ENCODE peak calls at places on chromosomes 11 and 22, in six cellular contexts. M, A, H, P, L and I are unnamed samples.

GRCh38 chr11:21180194-21180593 is 510.8 kb downstream of the NELL1 start:
- DNase-seq in A (no peak), H (no peak), P (no peak), L (no peak), M (no peak), I (no peak)

GRCh38 chr11:125284209-125284608 is 119.7 kb downstream of the PKNOX2 start:
- DNase-seq in L (no peak), A (no peak), H (no peak), M (no peak), P (no peak), I (no peak)

GRCh38 chr11:75576445-75577049 is 14.5 kb downstream of the SERPINH1 start:
- DNase-seq in H (no peak), L (peak), A (peak), M (no peak), P (no peak), I (peak)

GRCh38 chr11:116065986-116066385 is 561.8 kb upstream of the CADM1 start:
- DNase-seq in P (no peak), A (no peak), L (no peak), M (no peak), H (no peak), I (no peak)

GRCh38 chr11:73198677-73199076 is 19.4 kb upstream of the P2RY2 start:
- DNase-seq in H (no peak), L (peak), A (peak), M (no peak), P (no peak), I (no peak)

GRCh38 chr11:62245271-62245753 is 3.3 kb downstream of the SCGB1D2 start:
- DNase-seq in H (no peak), M (no peak), L (peak), P (peak), A (peak), I (peak)

GRCh38 chr11:118048472-118049370 is 28.2 kb upstream of the TMPRSS4 start:
- DNase-seq in M (no peak), H (no peak), P (no peak), A (no peak), L (no peak), I (no peak)

GRCh38 chr11:45407226-45407625 is 121.1 kb upstream of the SYT13 start:
- DNase-seq in H (no peak), L (no peak), M (no peak), P (no peak), A (no peak), I (no peak)

GRCh38 chr22:42682113-42682851 is 33.1 kb upstream of the CYB5R3 start:
- DNase-seq in A (no peak), L (no peak), P (no peak), H (no peak), M (no peak), I (no peak)

GRCh38 chr11:102831128-102831708 is 12.2 kb downstream of the MMP3 start:
- DNase-seq in P (peak), L (peak), H (no peak), M (no peak), A (no peak), I (no peak)

GRCh38 chr11:75024068-75024449 is 35.3 kb downstream of the NEU3 start:
- DNase-seq in A (no peak), P (no peak), L (no peak), H (no peak), M (no peak), I (no peak)

GRCh38 chr22:38824587-38824986 is 19.2 kb downstream of the NPTXR start:
- DNase-seq in L (peak), H (no peak), P (peak), A (peak), M (peak), I (peak)

GRCh38 chr11:113419426-113420003 is 31.9 kb downstream of the ANKK1 start:
- DNase-seq in A (no peak), M (no peak), H (peak), L (no peak), P (no peak), I (no peak)

GRCh38 chr22:35539487-35539886 is 1.1 kb upstream of the RASD2 start:
- DNase-seq in A (no peak), H (no peak), P (no peak), M (no peak), L (no peak), I (no peak)

GRCh38 chr11:131609317-131609716 is 238.9 kb downstream of the NTM start:
- DNase-seq in H (no peak), P (peak), L (peak), M (peak), A (no peak), I (peak)

GRCh38 chr11:115930276-115930675 is 426.1 kb upstream of the CADM1 start:
- DNase-seq in L (no peak), M (no peak), H (peak), A (peak), P (no peak), I (no peak)

GRCh38 chr22:49364398-49364797 is 463.3 kb downstream of the BRD1 start:
- DNase-seq in M (no peak), H (no peak), A (no peak), P (no peak), L (no peak), I (no peak)

GRCh38 chr11:73192272-73192671 is 25.8 kb upstream of the P2RY2 start:
- DNase-seq in A (peak), H (no peak), M (no peak), L (no peak), P (no peak), I (no peak)

GRCh38 chr11:33089776-33090175 is 50.4 kb downstream of the TCP11L1 start:
- DNase-seq in P (peak), M (peak), A (peak), H (no peak), L (peak), I (peak)

GRCh38 chr11:76049506-76049905 is 156.8 kb downstream of the WNT11 start:
- DNase-seq in M (no peak), H (no peak), A (no peak), L (no peak), P (no peak), I (no peak)

GRCh38 chr11:44659641-44660040 is 67.1 kb upstream of the TSPAN18 start:
- DNase-seq in L (no peak), H (no peak), A (no peak), M (no peak), P (no peak), I (no peak)

GRCh38 chr22:49692499-49693225 is 135.0 kb downstream of the BRD1 start:
- DNase-seq in M (no peak), H (no peak), A (no peak), P (no peak), L (no peak), I (no peak)

GRCh38 chr11:128553662-128554392 is 33.5 kb downstream of the ETS1 start:
- DNase-seq in M (no peak), L (peak), P (no peak), H (no peak), A (no peak), I (no peak)

GRCh38 chr11:105054723-105055492 is 9.8 kb upstream of the CARD16 start:
- DNase-seq in H (no peak), P (no peak), M (no peak), A (no peak), L (no peak), I (no peak)

GRCh38 chr11:77590194-77590591 is 440 bp downstream of the AQP11 start:
- DNase-seq in H (peak), M (no peak), P (no peak), A (peak), L (peak), I (peak)

GRCh38 chr11:27209562-27210005 is 153.4 kb downstream of the CCDC34 start:
- DNase-seq in L (peak), A (peak), P (peak), M (peak), H (no peak), I (peak)

GRCh38 chr22:42468841-42469240 is 36.6 kb upstream of the NFAM1 start:
- DNase-seq in A (no peak), H (no peak), M (no peak), L (no peak), P (no peak), I (no peak)